ENCODE peak calls at places on chromosomes 6 and 20, in seven cellular contexts. W is DMS79 treated with DMSO at 0.1 percent for 48 hours; L is non-pigmented ciliary epithelial cell; H is Caki2; E is EH; J is hepatocyte; R is activated naive CD4-positive, alpha-beta T cell. U is an unnamed sample.

GRCh38 chr6:105733556-105734162 is 330.8 kb upstream of the PREP start:
- DNase-seq in R (no peak), W (no peak), E (peak), H (no peak), L (peak), J (peak), U (no peak)

GRCh38 chr6:90024633-90025032 is 130.4 kb downstream of the GJA10 start:
- DNase-seq in L (no peak), H (no peak), J (no peak), W (no peak), R (no peak), E (no peak), U (no peak)

GRCh38 chr20:46520976-46521579 is 7.7 kb upstream of the ZNF334 start:
- DNase-seq in R (no peak), W (no peak), L (peak), E (peak), H (peak), J (peak), U (no peak)

GRCh38 chr6:80316655-80317332 is 210.3 kb downstream of the BCKDHB start:
- DNase-seq in R (no peak), E (no peak), L (no peak), H (no peak), J (no peak), W (no peak), U (no peak)

GRCh38 chr20:38046572-38046971 is 13.0 kb downstream of the RPRD1B start:
- DNase-seq in H (no peak), E (no peak), R (no peak), W (no peak), L (no peak), J (no peak), U (no peak)

GRCh38 chr20:20743511-20744169 is 31.2 kb upstream of the RALGAPA2 start:
- DNase-seq in R (no peak), H (no peak), W (peak), L (no peak), E (no peak), J (peak), U (no peak)

GRCh38 chr6:44674226-44675155 is 287.0 kb downstream of the CDC5L start:
- DNase-seq in J (no peak), E (no peak), R (no peak), W (no peak), H (no peak), L (no peak), U (no peak)

GRCh38 chr6:86969573-86969972 is 32.2 kb downstream of the HTR1E start:
- DNase-seq in W (no peak), E (no peak), H (peak), R (no peak), J (no peak), L (no peak), U (no peak)

GRCh38 chr20:50251383-50251748 is 60.7 kb downstream of the CEBPB start:
- DNase-seq in H (no peak), R (no peak), E (no peak), L (no peak), J (no peak), W (no peak), U (no peak)

GRCh38 chr6:36858407-36858981 is 16.1 kb downstream of the PPIL1 start:
- DNase-seq in R (no peak), L (no peak), H (no peak), E (peak), J (no peak), W (no peak), U (peak)

GRCh38 chr6:45448417-45449389 is 71.0 kb upstream of the SUPT3H start:
- DNase-seq in H (no peak), R (no peak), L (no peak), J (no peak), W (no peak), E (peak), U (no peak)

GRCh38 chr20:59648720-59649119 is 44.4 kb downstream of the PHACTR3 start:
- DNase-seq in E (no peak), R (no peak), W (no peak), L (no peak), H (peak), J (no peak), U (no peak)

GRCh38 chr6:127462391-127462790 is 3.2 kb upstream of the KIAA0408 start:
- DNase-seq in H (no peak), E (no peak), R (no peak), W (no peak), J (no peak), L (no peak), U (no peak)

GRCh38 chr6:43773050-43773956 is 3.3 kb downstream of the VEGFA start:
- DNase-seq in H (peak), W (peak), E (peak), J (peak), R (no peak), L (no peak), U (no peak)

GRCh38 chr20:4449977-4450715 is 271.6 kb upstream of the PRND start:
- DNase-seq in W (no peak), J (peak), E (peak), R (no peak), L (no peak), H (no peak), U (peak)